ENCODE peak calls at places on chromosome 3, in five cellular contexts. One of them, this sample, is unnamed.

GRCh38 chr3:46280105-46280797 is 38.0 kb downstream of the CCR3 start:
- DNase-seq in H1: no peak
- DNase-seq in uterus: no peak
- DNase-seq in sigmoid colon: no peak
- DNase-seq in A549: no peak
- DNase-seq in this sample: no peak

GRCh38 chr3:190840146-190840545 is 22.3 kb downstream of the GMNC start:
- DNase-seq in H1: no peak
- DNase-seq in uterus: no peak
- DNase-seq in sigmoid colon: no peak
- DNase-seq in A549: no peak
- DNase-seq in this sample: no peak

GRCh38 chr3:179837374-179837773 is 184.5 kb downstream of the USP13 start:
- DNase-seq in H1: no peak
- DNase-seq in uterus: no peak
- DNase-seq in sigmoid colon: no peak
- DNase-seq in A549: no peak
- DNase-seq in this sample: no peak

GRCh38 chr3:30428251-30428650 is 178.2 kb upstream of the TGFBR2 start:
- DNase-seq in H1: no peak
- DNase-seq in uterus: no peak
- DNase-seq in sigmoid colon: no peak
- DNase-seq in A549: no peak
- DNase-seq in this sample: no peak

GRCh38 chr3:171255236-171255806 is 204.9 kb downstream of the TNIK start:
- DNase-seq in H1: no peak
- DNase-seq in uterus: no peak
- DNase-seq in sigmoid colon: no peak
- DNase-seq in A549: no peak
- DNase-seq in this sample: no peak

GRCh38 chr3:23600178-23600577 is 205.6 kb upstream of the UBE2E1 start:
- DNase-seq in H1: no peak
- DNase-seq in uterus: no peak
- DNase-seq in sigmoid colon: no peak
- DNase-seq in A549: no peak
- DNase-seq in this sample: no peak

GRCh38 chr3:69699183-69699582 is 40.1 kb upstream of the MITF start:
- DNase-seq in H1: no peak
- DNase-seq in uterus: no peak
- DNase-seq in sigmoid colon: no peak
- DNase-seq in A549: no peak
- DNase-seq in this sample: no peak

GRCh38 chr3:108079043-108079442 is 11.8 kb downstream of the CD47 start:
- DNase-seq in H1: no peak
- DNase-seq in uterus: no peak
- DNase-seq in sigmoid colon: no peak
- DNase-seq in A549: no peak
- DNase-seq in this sample: no peak

GRCh38 chr3:134074001-134074789 is 44.5 kb upstream of the SLCO2A1 start:
- DNase-seq in H1: no peak
- DNase-seq in uterus: no peak
- DNase-seq in sigmoid colon: no peak
- DNase-seq in A549: no peak
- DNase-seq in this sample: peak

GRCh38 chr3:73768594-73769308 is 144.0 kb upstream of the PDZRN3 start:
- DNase-seq in H1: no peak
- DNase-seq in uterus: no peak
- DNase-seq in sigmoid colon: no peak
- DNase-seq in A549: no peak
- DNase-seq in this sample: no peak

GRCh38 chr3:86923071-86923476 is 67.9 kb downstream of the VGLL3 start:
- DNase-seq in H1: no peak
- DNase-seq in uterus: no peak
- DNase-seq in sigmoid colon: no peak
- DNase-seq in A549: no peak
- DNase-seq in this sample: no peak

DNA sequence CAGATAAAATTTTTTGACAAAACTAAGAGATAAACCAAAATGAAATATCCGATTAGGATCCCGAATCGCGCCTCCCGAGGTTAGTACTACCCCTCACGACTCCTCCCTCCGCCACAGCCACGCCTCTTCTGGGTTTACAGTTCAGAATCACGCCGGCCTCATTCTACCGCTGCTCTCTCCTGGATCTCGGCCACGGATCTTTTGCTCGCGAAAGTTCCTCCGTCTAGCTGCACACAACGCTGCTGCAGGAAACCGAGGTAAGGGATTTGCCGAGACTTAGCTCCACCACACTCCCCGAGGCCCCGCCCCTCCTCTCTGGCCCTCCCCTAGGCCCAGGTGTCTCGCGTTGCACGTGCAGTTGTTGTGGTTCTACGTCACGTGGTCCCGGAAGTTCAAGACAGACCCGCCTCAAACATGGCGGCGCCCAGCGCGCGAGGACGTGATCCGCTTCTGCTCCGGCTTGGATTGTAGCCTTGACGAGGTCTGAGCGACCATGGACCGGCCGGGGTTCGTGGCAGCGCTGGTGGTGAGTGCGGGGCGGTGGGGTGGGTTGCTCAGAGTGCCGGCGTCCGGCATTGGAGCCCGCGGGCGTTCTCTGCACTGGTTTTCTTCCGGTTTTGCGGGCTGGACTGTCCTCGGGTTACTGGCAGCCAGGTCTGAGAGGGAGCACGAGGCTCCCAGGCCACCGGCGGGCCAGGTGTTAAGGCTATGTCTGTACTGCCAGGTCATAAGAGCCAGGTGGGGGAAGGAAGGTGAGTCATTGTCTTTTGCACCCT is at the start of gene SLC25A26:
- DNase-seq in H1: peak
- DNase-seq in uterus: peak
- DNase-seq in sigmoid colon: peak
- DNase-seq in A549: peak
- DNase-seq in this sample: peak
- TF ChIP-seq POLR2A in H1: peak
- TF ChIP-seq POLR2A in uterus: no peak
- TF ChIP-seq POLR2A in sigmoid colon: no peak
- TF ChIP-seq POLR2A in A549: peak
- TF ChIP-seq POLR2A in this sample: no peak

GRCh38 chr3:120473896-120474675 is 23.3 kb upstream of the FSTL1 start:
- DNase-seq in H1: no peak
- DNase-seq in uterus: no peak
- DNase-seq in sigmoid colon: no peak
- DNase-seq in A549: no peak
- DNase-seq in this sample: no peak

GRCh38 chr3:120475722-120476385 is 25.1 kb upstream of the FSTL1 start:
- DNase-seq in H1: no peak
- DNase-seq in uterus: no peak
- DNase-seq in sigmoid colon: no peak
- DNase-seq in A549: no peak
- DNase-seq in this sample: no peak

GRCh38 chr3:120472121-120472844 is 21.5 kb upstream of the FSTL1 start:
- DNase-seq in H1: no peak
- DNase-seq in uterus: no peak
- DNase-seq in sigmoid colon: no peak
- DNase-seq in A549: no peak
- DNase-seq in this sample: peak

GRCh38 chr3:120471643-120472042 is 20.9 kb upstream of the FSTL1 start:
- DNase-seq in H1: no peak
- DNase-seq in uterus: no peak
- DNase-seq in sigmoid colon: no peak
- DNase-seq in A549: no peak
- DNase-seq in this sample: no peak

GRCh38 chr3:120473389-120473788 is 22.6 kb upstream of the FSTL1 start:
- DNase-seq in H1: no peak
- DNase-seq in uterus: no peak
- DNase-seq in sigmoid colon: no peak
- DNase-seq in A549: no peak
- DNase-seq in this sample: peak
- TF ChIP-seq POLR2A in H1: no peak
- TF ChIP-seq POLR2A in uterus: no peak
- TF ChIP-seq POLR2A in sigmoid colon: no peak
- TF ChIP-seq POLR2A in A549: no peak
- TF ChIP-seq POLR2A in this sample: no peak

GRCh38 chr3:167734498-167735232 is at the start of gene PDCD10:
- DNase-seq in H1: peak
- DNase-seq in uterus: peak
- DNase-seq in sigmoid colon: peak
- DNase-seq in A549: peak
- DNase-seq in this sample: peak
- TF ChIP-seq POLR2A in H1: peak
- TF ChIP-seq POLR2A in uterus: no peak
- TF ChIP-seq POLR2A in sigmoid colon: peak
- TF ChIP-seq POLR2A in A549: peak
- TF ChIP-seq POLR2A in this sample: no peak

DNA sequence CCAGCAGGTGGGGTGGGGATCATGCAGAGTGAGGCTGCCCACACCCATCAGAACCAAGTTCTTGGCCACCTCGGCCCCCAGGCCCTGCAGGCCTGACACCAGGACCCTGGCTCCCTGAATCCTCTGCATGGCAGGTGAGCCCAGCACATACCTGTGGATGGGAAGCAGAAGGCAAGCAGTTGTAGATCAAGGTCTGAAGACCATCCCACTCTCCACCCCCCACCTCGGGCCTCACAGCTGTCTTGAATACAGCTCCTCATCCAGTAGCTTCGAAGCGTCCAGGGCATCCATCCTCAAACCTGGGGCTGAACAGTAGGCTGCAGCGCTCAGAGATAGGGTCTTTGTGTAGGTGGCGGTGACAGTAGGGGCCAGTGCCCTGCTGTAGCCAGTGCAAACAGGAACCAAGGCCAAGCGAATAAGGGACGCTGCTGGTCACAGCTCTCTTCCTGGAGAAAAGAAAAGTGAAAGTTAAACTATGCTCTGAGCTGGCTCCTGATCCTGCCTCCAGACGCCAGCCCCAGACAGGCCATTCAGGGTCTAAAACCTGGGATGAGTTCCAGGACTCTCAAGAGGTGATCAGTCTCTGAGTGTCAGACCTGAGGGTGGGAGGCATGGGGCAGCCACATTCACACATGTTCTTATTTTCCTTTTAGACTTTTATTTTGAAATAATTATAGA is at the start of gene UBA7:
- DNase-seq in H1: no peak
- DNase-seq in uterus: peak
- DNase-seq in sigmoid colon: peak
- DNase-seq in A549: no peak
- DNase-seq in this sample: no peak
- TF ChIP-seq POLR2A in H1: no peak
- TF ChIP-seq POLR2A in uterus: no peak
- TF ChIP-seq POLR2A in sigmoid colon: no peak
- TF ChIP-seq POLR2A in A549: no peak
- TF ChIP-seq POLR2A in this sample: no peak

DNA sequence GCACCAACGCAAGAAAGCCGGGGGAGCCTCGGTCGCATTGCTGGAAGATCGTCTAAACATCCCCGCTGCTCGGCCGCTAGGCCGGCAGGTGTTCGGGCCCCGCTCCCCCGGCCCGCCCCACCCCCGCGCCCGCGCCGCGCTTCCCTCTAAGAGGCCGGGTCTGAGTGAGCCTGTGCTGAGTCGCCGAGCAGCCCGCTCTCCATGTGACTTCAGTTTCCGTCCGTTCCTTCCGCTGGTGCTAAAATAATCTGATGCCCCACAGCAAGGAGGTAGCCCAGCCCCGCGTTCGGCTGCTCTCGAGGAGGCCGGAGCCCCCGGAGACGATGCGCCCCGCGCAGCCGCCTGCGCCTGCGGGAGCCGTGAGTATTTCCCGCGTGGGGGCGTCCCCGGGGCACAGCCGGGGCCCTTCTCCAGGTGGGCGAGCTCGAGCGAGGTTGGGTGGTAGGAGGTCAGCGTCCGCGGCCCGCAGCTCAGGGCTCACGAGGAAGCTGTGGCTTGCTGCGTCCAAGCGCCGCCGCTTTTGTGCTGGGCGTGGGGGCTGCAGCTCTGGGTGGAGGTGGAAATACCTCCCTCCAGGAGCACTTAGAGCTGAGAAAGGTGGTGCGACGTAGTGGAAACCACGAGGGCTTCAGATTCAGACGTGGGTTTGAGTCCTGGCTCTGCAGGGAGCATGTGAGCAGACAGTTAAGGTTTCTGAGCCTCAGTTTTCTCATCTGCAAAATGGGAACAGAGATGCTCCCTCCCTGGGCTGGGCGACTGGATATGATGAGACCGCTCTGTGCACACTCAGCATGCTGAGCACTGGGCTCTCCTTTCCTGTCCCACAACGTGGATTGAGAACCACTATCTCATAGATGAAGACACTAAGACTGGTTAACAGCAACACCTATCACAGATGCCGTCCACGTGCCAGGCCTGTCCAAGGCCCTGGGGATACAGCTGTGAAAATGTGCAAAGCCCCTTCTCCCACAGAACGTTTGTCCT is at the start of gene NRROS:
- DNase-seq in H1: peak
- DNase-seq in uterus: peak
- DNase-seq in sigmoid colon: peak
- DNase-seq in A549: no peak
- DNase-seq in this sample: no peak
- TF ChIP-seq POLR2A in H1: no peak
- TF ChIP-seq POLR2A in uterus: no peak
- TF ChIP-seq POLR2A in sigmoid colon: no peak
- TF ChIP-seq POLR2A in A549: no peak
- TF ChIP-seq POLR2A in this sample: no peak

DNA sequence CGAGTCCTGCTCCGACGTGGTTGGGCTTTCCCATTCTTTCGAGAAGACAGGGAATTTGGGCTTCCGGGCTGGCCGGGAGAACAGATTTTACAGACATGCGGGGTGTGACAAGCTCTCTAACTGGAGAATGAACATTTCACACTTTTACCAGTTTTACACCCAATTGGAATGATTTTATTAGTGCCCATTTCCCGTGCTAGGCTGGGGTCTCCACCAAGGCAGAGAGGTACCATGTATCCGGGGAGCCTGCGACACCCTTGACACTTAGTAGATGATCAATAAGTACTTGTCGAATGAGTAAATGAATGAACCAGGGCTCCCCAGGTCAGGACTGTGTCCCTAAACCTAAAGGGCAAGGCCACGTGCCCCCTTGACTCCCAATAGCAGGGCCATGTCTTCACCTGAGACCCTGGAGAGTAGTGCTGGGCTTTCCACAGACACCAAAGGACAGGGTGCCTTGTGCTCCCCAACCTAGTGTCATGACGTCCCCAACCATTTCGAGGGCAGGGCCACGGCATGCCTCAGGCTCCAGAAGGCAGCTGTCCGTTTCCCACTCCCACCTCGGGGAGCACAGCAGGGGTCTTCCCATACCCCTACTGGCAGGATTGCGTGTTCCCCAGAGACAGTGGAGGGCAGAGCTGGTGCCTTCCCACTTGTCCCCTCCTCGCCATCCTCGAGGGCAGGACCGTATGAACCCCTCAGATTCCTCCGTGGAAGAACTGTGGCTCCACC is 680 bp upstream of the MYD88 start:
- DNase-seq in H1: no peak
- DNase-seq in uterus: no peak
- DNase-seq in sigmoid colon: no peak
- DNase-seq in A549: no peak
- DNase-seq in this sample: peak
- TF ChIP-seq POLR2A in H1: no peak
- TF ChIP-seq POLR2A in uterus: no peak
- TF ChIP-seq POLR2A in sigmoid colon: no peak
- TF ChIP-seq POLR2A in A549: no peak
- TF ChIP-seq POLR2A in this sample: no peak